ENCODE peak calls at places on chromosomes 7 and 10, in four cellular contexts. T is IMR-90, A is sigmoid colon, H is cardiac fibroblast. Q is an unnamed sample.

GRCh38 chr7:46383605-46384004 is 462.5 kb upstream of the IGFBP3 start:
- DNase-seq in A (no peak), H (peak; percentile 61), T (peak; percentile 58), Q (no peak)

GRCh38 chr7:84190016-84190705 is 4.4 kb downstream of the SEMA3A start:
- DNase-seq in T (peak; percentile 52), H (no peak), A (no peak), Q (no peak)

GRCh38 chr10:110040767-110041478 is 33.1 kb downstream of the ADD3 start:
- DNase-seq in A (no peak), T (peak; percentile 25), H (no peak), Q (no peak)

GRCh38 chr10:109978481-109978880 is 29.3 kb upstream of the ADD3 start:
- DNase-seq in T (peak; percentile 57), H (peak; percentile 81), A (no peak), Q (no peak)

GRCh38 chr10:133141963-133142350 is 18.1 kb upstream of the KNDC1 start:
- DNase-seq in A (peak; percentile 47), T (no peak), H (no peak), Q (no peak)

GRCh38 chr7:24370541-24370940 is 86.6 kb downstream of the NPY start:
- DNase-seq in A (no peak), T (no peak), H (no peak), Q (no peak)

GRCh38 chr7:120114626-120115025 is 158.3 kb upstream of the KCND2 start:
- DNase-seq in T (no peak), H (no peak), A (no peak), Q (no peak)

GRCh38 chr10:105785721-105786120 is 1144.6 kb downstream of the SORCS3 start:
- DNase-seq in A (no peak), T (no peak), H (no peak), Q (no peak)

GRCh38 chr7:8620169-8620568 is 186.8 kb downstream of the NXPH1 start:
- DNase-seq in T (no peak), H (no peak), A (no peak), Q (no peak)

GRCh38 chr7:71682841-71683341 is 550.9 kb downstream of the GALNT17 start:
- DNase-seq in A (no peak), T (no peak), H (no peak), Q (no peak)

GRCh38 chr10:99731296-99732032 is 463 bp downstream of the COX15 start:
- DNase-seq in A (no peak), H (no peak), T (no peak), Q (no peak)

GRCh38 chr10:33334170-33334838 is at the start of gene NRP1:
- DNase-seq in A (peak; percentile 67), T (no peak), H (no peak), Q (no peak)

GRCh38 chr7:91973632-91974031 is 33.0 kb downstream of the AKAP9 start:
- DNase-seq in T (no peak), A (no peak), H (no peak), Q (no peak)

GRCh38 chr10:132110713-132111112 is 45.0 kb downstream of the JAKMIP3 start:
- DNase-seq in T (no peak), A (peak; percentile 33), H (no peak), Q (peak; percentile 50)

GRCh38 chr7:31857178-31857577 is 170.2 kb downstream of the PPP1R17 start:
- DNase-seq in A (no peak), H (no peak), T (no peak), Q (no peak)

GRCh38 chr7:91348686-91349085 is 84.5 kb downstream of the FZD1 start:
- DNase-seq in A (no peak), H (peak; percentile 47), T (peak; percentile 4), Q (no peak)

GRCh38 chr7:69695998-69696657 is 97.9 kb downstream of the AUTS2 start:
- DNase-seq in H (no peak), A (no peak), T (no peak), Q (no peak)

GRCh38 chr10:104935656-104936055 is 294.6 kb downstream of the SORCS3 start:
- DNase-seq in H (no peak), T (no peak), A (no peak), Q (no peak)

GRCh38 chr10:36606234-36606839 is 519.1 kb upstream of the ANKRD30A start:
- DNase-seq in T (peak; percentile 40), H (no peak), A (no peak), Q (no peak)

GRCh38 chr10:96666738-96667137 is 53.6 kb downstream of the PIK3AP1 start:
- DNase-seq in A (no peak), H (no peak), T (no peak), Q (no peak)

GRCh38 chr7:110534241-110534931 is 556.5 kb upstream of the LRRN3 start:
- DNase-seq in T (peak; percentile 71), A (no peak), H (no peak), Q (no peak)

GRCh38 chr7:30281263-30281662 is 3.1 kb upstream of the ZNRF2 start:
- DNase-seq in H (no peak), A (no peak), T (no peak), Q (no peak)

GRCh38 chr7:47512481-47513176 is 69.3 kb downstream of the TNS3 start:
- DNase-seq in H (no peak), A (no peak), T (no peak), Q (no peak)

GRCh38 chr7:80183900-80184685 is 49.5 kb downstream of the GNAI1 start:
- DNase-seq in H (no peak), A (no peak), T (no peak), Q (no peak)

GRCh38 chr10:23777153-23777552 is 338.3 kb downstream of the OTUD1 start:
- DNase-seq in T (no peak), H (no peak), A (no peak), Q (no peak)

GRCh38 chr7:24936121-24936824 is 43.7 kb downstream of the OSBPL3 start:
- DNase-seq in A (no peak), T (peak; percentile 62), H (no peak), Q (no peak)

GRCh38 chr10:11869743-11870460 is 46.7 kb downstream of the PROSER2 start:
- DNase-seq in T (no peak), A (no peak), H (peak; percentile 24), Q (no peak)

GRCh38 chr7:9029671-9030070 is 596.3 kb downstream of the NXPH1 start:
- DNase-seq in A (no peak), T (no peak), H (no peak), Q (no peak)

GRCh38 chr10:78876449-78876848 is 192.3 kb upstream of the ZMIZ1 start:
- DNase-seq in H (no peak), A (no peak), T (no peak), Q (no peak)

GRCh38 chr7:104894998-104895850 is 118.8 kb upstream of the KMT2E start:
- DNase-seq in H (no peak), T (no peak), A (no peak), Q (no peak)
- TF ChIP-seq CTCF in H (no peak), T (no peak), A (no peak), Q (no peak)

GRCh38 chr10:31034041-31034918 is 2.6 kb upstream of the ZNF438 start:
- DNase-seq in T (peak; percentile 97), H (peak; percentile 94), A (no peak), Q (no peak)

GRCh38 chr10:31033166-31033565 is 1.5 kb upstream of the ZNF438 start:
- DNase-seq in A (peak; percentile 73), H (no peak), T (no peak), Q (no peak)

GRCh38 chr10:31031205-31031665 is 430 bp downstream of the ZNF438 start:
- DNase-seq in H (no peak), T (no peak), A (no peak), Q (no peak)

GRCh38 chr10:31031666-31032514 is at the start of gene ZNF438:
- DNase-seq in H (peak; percentile 98), A (peak; percentile 99), T (peak; percentile 95), Q (peak; percentile 97)

GRCh38 chr10:31032515-31033132 is 959 bp upstream of the ZNF438 start:
- DNase-seq in H (no peak), T (no peak), A (peak; percentile 73), Q (no peak)
- TF ChIP-seq CTCF in H (no peak), T (no peak), A (no peak), Q (no peak)

DNA sequence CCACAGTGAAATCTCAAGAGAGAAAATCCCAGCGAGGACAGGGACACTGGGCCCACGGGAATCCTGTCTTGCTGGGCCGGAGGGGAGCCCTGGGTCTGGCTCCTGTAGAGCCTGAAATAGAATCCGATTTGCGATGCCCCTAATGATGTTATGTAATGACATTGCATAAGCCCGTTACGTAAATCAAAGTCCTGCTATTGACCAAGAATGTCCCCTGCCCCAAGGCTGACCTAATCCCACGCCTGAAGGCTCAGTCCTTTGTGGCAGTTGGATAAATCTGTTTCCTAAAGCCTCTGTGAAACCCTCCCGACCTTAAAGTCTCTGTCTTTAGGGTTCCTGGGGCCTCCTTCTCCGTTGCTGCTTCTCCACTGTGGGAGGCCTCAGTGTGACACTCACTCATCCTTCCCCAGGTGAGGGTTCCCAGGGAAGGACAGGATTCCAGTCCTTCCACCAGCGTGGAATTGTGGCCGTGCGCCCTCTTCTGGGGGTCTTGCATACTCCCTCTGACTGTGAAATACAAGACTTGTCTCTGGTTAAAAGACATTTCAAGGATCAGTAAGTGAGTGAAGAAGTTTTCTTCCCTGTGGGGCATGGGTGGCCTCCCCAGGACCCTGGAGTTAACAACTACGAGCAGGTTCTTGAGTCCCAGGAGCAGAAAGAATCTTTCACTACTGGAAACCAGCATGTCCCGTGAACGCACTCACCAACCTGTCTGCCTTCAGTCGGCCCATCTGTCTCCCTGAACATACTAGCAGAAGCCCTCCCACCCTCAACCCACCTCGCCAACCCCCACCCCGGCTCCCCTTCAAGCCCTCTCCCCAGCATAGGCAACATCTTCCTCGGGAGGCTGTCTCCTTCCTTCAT is 19.8 kb downstream of the ZNF467 start:
- DNase-seq in A (no peak), T (peak; percentile 25), H (peak; percentile 55), Q (no peak)
- TF ChIP-seq CTCF in A (no peak), T (peak; percentile 59), H (peak; percentile 73), Q (peak; percentile 80)

GRCh38 chr10:97821308-97822038 is 28.2 kb upstream of the GOLGA7B start:
- DNase-seq in A (no peak), H (no peak), T (no peak), Q (no peak)
- TF ChIP-seq CTCF in A (no peak), H (no peak), T (no peak), Q (no peak)

Q was measured in type B pancreatic cell.